ENCODE peak calls at places on chromosome 1, in four cellular contexts. E is upper lobe of right lung, G is tibial artery, O is IMR-90. I is an unnamed sample.

GRCh38 chr1:40003156-40004093 is 37.1 kb upstream of the CAP1 start:
- DNase-seq in E (no peak), G (no peak), O (no peak), I (no peak)

GRCh38 chr1:5551274-5551966 is 440.8 kb downstream of the NPHP4 start:
- DNase-seq in E (no peak), G (no peak), O (no peak), I (no peak)

GRCh38 chr1:112272101-112272772 is 123.8 kb upstream of the CTTNBP2NL start:
- DNase-seq in E (no peak), G (no peak), O (no peak), I (no peak)

GRCh38 chr1:15963968-15964648 is 11.8 kb downstream of the ZBTB17 start:
- DNase-seq in E (no peak), G (no peak), O (no peak), I (no peak)

GRCh38 chr1:183989078-183989577 is 48.4 kb downstream of the COLGALT2 start:
- DNase-seq in E (no peak), G (no peak), O (peak; percentile 95), I (no peak)

GRCh38 chr1:196861429-196861828 is 26.4 kb upstream of the CFHR4 start:
- DNase-seq in E (no peak), G (no peak), O (no peak), I (no peak)

GRCh38 chr1:206809504-206810084 is 37.3 kb upstream of the IL10 start:
- DNase-seq in E (no peak), G (no peak), O (peak; percentile 45), I (no peak)

GRCh38 chr1:56387071-56387747 is 192.2 kb downstream of the PLPP3 start:
- DNase-seq in E (no peak), G (no peak), O (no peak), I (no peak)

GRCh38 chr1:26094677-26095383 is 16.8 kb upstream of the PDIK1L start:
- DNase-seq in E (no peak), G (no peak), O (no peak), I (peak; percentile 20)
- TF ChIP-seq CTCF in E (peak; percentile 16), G (no peak), O (no peak), I (no peak)

DNA sequence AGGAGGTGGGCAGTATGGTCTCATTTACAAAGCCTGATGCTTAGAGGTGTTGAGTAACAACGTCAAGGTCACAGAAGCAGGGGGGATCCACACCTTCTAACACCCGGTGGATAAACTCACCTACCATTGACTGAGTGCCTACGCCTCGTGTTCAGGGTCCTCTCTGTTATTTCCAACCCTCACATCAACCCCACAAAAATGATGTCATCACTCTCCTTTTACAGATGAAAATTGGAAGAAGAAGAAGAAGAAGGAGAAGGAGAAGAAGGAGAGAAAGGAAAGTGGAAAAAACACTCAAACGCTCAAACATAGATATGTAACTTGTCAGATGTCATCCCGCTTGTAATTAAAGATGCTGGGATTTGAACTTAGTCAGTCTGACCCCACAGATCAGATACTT is 653 bp upstream of the KCNN3 start:
- DNase-seq in E (no peak), G (no peak), O (no peak), I (no peak)
- H3K4me3 ChIP-seq in E (no peak overlapping the region), G (no peak overlapping the region), O (no peak overlapping the region), I (peak overlapping the region; percentile 66)

GRCh38 chr1:3236361-3236760 is 167.4 kb downstream of the PRDM16 start:
- DNase-seq in E (no peak), G (no peak), O (no peak), I (no peak)
- H3K4me1 ChIP-seq in E (peaks cover 18% of the 10 kb centered on the region), G (no peaks in the 10 kb centered on the region), O (no peaks in the 10 kb centered on the region), I (no peaks in the 10 kb centered on the region)

DNA sequence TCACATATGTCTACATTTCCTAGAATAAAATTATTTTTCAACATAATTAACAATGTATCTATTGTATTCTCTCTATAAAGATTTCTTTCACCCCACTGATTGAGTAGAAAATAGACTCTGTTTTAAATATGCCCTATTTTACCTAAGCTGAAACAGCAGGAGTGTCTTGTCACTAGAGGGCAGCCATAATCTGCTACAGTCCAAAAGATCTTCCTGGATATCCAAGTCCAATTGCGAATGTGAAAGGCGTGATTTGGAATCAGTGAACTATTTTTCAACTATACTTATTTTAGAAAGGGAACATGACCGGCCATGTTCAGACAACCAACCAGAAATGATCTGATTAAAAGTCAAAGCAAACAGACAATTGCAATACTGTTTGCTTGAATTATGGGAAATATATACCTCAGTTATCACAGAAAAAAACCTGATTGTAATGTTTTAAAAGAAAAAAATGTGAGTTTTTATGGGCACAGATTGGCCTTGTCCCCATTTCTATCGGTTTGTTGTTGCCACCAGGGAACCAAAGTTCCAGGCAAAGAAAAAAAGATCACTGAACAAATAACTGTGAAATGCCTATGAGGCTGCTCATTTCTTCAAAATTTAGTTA is 1211.0 kb upstream of the ADGRL4 start:
- DNase-seq in E (no peak), G (no peak), O (peak; percentile 71), I (no peak)
- TF ChIP-seq CTCF in E (peak; percentile 41), G (peak; percentile 14), O (peak; percentile 71), I (peak; percentile 11)

I was measured in uterus.